ENCODE peak calls at places on chromosomes 13 and 19, in ten cellular contexts. Z is upper lobe of left lung, Y is H1, G is tibial nerve, U is suprapubic skin, R is K562, W is transverse colon, H is A549, Q is stomach, X is esophagus muscularis mucosa. F is an unnamed sample.

GRCh38 chr13:98988277-98988676 is 10.4 kb upstream of the DOCK9 start:
- DNase-seq in W (no peak), H (no peak), G (no peak), U (no peak), Q (no peak), Y (no peak), Z (no peak), R (no peak), X (no peak), F (no peak)

GRCh38 chr19:8458380-8458779 is 13.6 kb downstream of the HNRNPM start:
- DNase-seq in Q (peak; percentile 60), G (no peak), Y (no peak), Z (peak; percentile 64), U (no peak), W (peak; percentile 27), X (no peak), H (no peak), R (no peak), F (no peak)

GRCh38 chr19:4829001-4829712 is 2.4 kb downstream of the TICAM1 start:
- DNase-seq in U (no peak), W (peak; percentile 59), Y (no peak), H (no peak), Z (no peak), R (peak; percentile 6), G (no peak), Q (peak; percentile 61), X (no peak), F (no peak)

GRCh38 chr19:14139944-14140343 is 3.6 kb upstream of the ASF1B start:
- DNase-seq in Y (no peak), Q (no peak), X (no peak), H (no peak), R (no peak), G (no peak), U (no peak), W (no peak), Z (peak; percentile 76), F (no peak)

GRCh38 chr19:24078688-24079087 is 8.3 kb upstream of the ZNF254 start:
- DNase-seq in U (no peak), G (no peak), Z (no peak), H (no peak), Y (no peak), W (no peak), Q (no peak), R (no peak), X (peak; percentile 29), F (no peak)

GRCh38 chr19:3369337-3370213 is 3.2 kb downstream of the NFIC start:
- DNase-seq in H (no peak), R (no peak), Q (peak; percentile 72), Y (no peak), W (peak; percentile 63), Z (peak; percentile 77), G (no peak), X (no peak), U (no peak), F (peak; percentile 70)

GRCh38 chr13:91533354-91533753 is 134.9 kb downstream of the GPC5 start:
- DNase-seq in U (no peak), Q (no peak), X (no peak), H (no peak), Y (no peak), R (no peak), Z (no peak), G (no peak), W (no peak), F (no peak)

GRCh38 chr19:277581-278165 is 13.5 kb downstream of the PLPP2 start:
- DNase-seq in W (no peak), G (no peak), R (no peak), Q (no peak), X (no peak), H (no peak), Z (no peak), Y (peak; percentile 60), U (no peak), F (no peak)

GRCh38 chr13:98004107-98004506 is 50.6 kb downstream of the IPO5 start:
- DNase-seq in R (no peak), U (no peak), X (no peak), Z (no peak), W (no peak), H (no peak), Q (no peak), Y (no peak), G (no peak), F (no peak)

GRCh38 chr19:29681422-29682235 is 16.4 kb downstream of the PLEKHF1 start:
- DNase-seq in Q (no peak), Z (no peak), H (no peak), Y (no peak), R (no peak), X (no peak), W (no peak), U (no peak), G (peak; percentile 33), F (no peak)

GRCh38 chr13:52070929-52071523 is 46.5 kb downstream of the UTP14C start:
- DNase-seq in Q (no peak), U (no peak), G (no peak), X (no peak), H (no peak), R (peak; percentile 61), Y (no peak), Z (no peak), W (no peak), F (no peak)

GRCh38 chr13:43822969-43823368 is 36.2 kb upstream of the ENOX1 start:
- DNase-seq in H (no peak), Y (no peak), X (no peak), W (no peak), U (no peak), R (no peak), Q (no peak), G (no peak), Z (no peak), F (no peak)

GRCh38 chr13:77565635-77566034 is 30.1 kb downstream of the SCEL start:
- DNase-seq in G (no peak), W (no peak), U (no peak), H (peak; percentile 38), R (no peak), Z (no peak), Q (no peak), X (no peak), Y (no peak), F (no peak)

GRCh38 chr19:54523403-54523802 is 20.8 kb downstream of the LAIR2 start:
- DNase-seq in Z (no peak), Q (no peak), U (no peak), X (no peak), Y (no peak), G (no peak), W (no peak), H (no peak), R (no peak), F (no peak)

GRCh38 chr19:28920269-28921066 is 292.5 kb downstream of the UQCRFS1 start:
- DNase-seq in W (no peak), R (no peak), Y (peak; percentile 54), X (no peak), G (no peak), Z (no peak), Q (no peak), H (no peak), U (no peak), F (no peak)

GRCh38 chr13:106533940-106534843 is 1.3 kb downstream of the EFNB2 start:
- DNase-seq in H (no peak), G (peak; percentile 44), Y (peak; percentile 72), Z (peak; percentile 54), X (no peak), Q (peak; percentile 53), R (no peak), W (peak; percentile 63), U (peak; percentile 78), F (peak; percentile 58)

GRCh38 chr13:48411281-48412099 is 1.4 kb downstream of the LPAR6 start:
- DNase-seq in Y (no peak), U (no peak), G (no peak), X (no peak), W (no peak), H (no peak), R (no peak), Z (no peak), Q (no peak), F (no peak)

GRCh38 chr13:99361197-99361596 is 54.0 kb upstream of the GPR183 start:
- DNase-seq in R (no peak), H (no peak), Z (no peak), Q (no peak), X (no peak), U (no peak), Y (no peak), W (no peak), G (no peak), F (no peak)

GRCh38 chr19:50705422-50706019 is 14.1 kb downstream of the SHANK1 start:
- DNase-seq in H (peak; percentile 79), G (no peak), X (no peak), R (peak; percentile 83), Q (no peak), U (no peak), Y (peak; percentile 67), Z (no peak), W (no peak), F (no peak)
- TF ChIP-seq EP300 in H (no peak), G (no peak), X (no peak), R (no peak), Q (no peak), U (no peak), Y (no peak), Z (no peak), W (no peak), F (no peak)

GRCh38 chr13:33242984-33243617 is 42.5 kb downstream of the STARD13 start:
- DNase-seq in Q (no peak), G (no peak), W (no peak), Y (no peak), U (no peak), R (no peak), Z (peak; percentile 60), X (no peak), H (no peak), F (no peak)
- TF ChIP-seq POLR2A in Q (no peak), G (no peak), W (no peak), Y (no peak), U (no peak), R (no peak), Z (no peak), X (no peak), H (no peak), F (no peak)

GRCh38 chr13:103884139-103884723 is 818.0 kb upstream of the SLC10A2 start:
- DNase-seq in H (no peak), R (no peak), Z (no peak), X (no peak), G (no peak), W (no peak), U (no peak), Y (no peak), Q (no peak), F (no peak)

GRCh38 chr13:103883152-103883551 is 816.9 kb upstream of the SLC10A2 start:
- DNase-seq in Y (peak; percentile 59), W (peak; percentile 50), H (peak; percentile 79), U (peak; percentile 91), G (peak; percentile 75), Z (peak; percentile 74), R (no peak), Q (peak; percentile 68), X (no peak), F (peak; percentile 22)

GRCh38 chr13:103878891-103879605 is 812.8 kb upstream of the SLC10A2 start:
- DNase-seq in Y (no peak), G (no peak), R (no peak), H (no peak), U (no peak), W (no peak), X (no peak), Z (no peak), Q (no peak), F (no peak)

GRCh38 chr13:103883698-103884097 is 817.5 kb upstream of the SLC10A2 start:
- DNase-seq in H (no peak), X (no peak), Y (no peak), W (no peak), R (no peak), G (no peak), U (no peak), Z (no peak), Q (no peak), F (no peak)
- TF ChIP-seq EP300 in H (no peak), X (no peak), Y (no peak), W (no peak), R (no peak), G (no peak), U (no peak), Z (no peak), Q (no peak), F (no peak)

GRCh38 chr19:16628183-16628983 is at the start of gene MED26:
- DNase-seq in Z (peak; percentile 96), X (peak; percentile 98), Y (peak; percentile 96), G (peak; percentile 92), Q (peak; percentile 96), R (peak; percentile 98), W (peak; percentile 97), U (peak; percentile 97), H (peak; percentile 89), F (peak; percentile 98)
- TF ChIP-seq POLR2A in Z (peak; percentile 55), X (peak; percentile 46), Y (peak; percentile 62), G (peak; percentile 48), Q (no peak), R (peak; percentile 90), W (peak; percentile 86), U (no peak), H (peak; percentile 55), F (peak; percentile 63)